ENCODE peak calls at places on chromosomes 4 and X, in four cellular contexts. M, B, T and L are unnamed samples.

GRCh38 chr4:158722917-158723793 is at the start of gene PPID:
- DNase-seq in T (peak), B (peak), M (peak), L (peak)

GRCh38 chr4:153248641-153249198 is 44.5 kb downstream of the TRIM2 start:
- DNase-seq in B (no peak), M (no peak), T (no peak), L (no peak)

GRCh38 chr4:86778169-86778568 is 71.0 kb downstream of the SLC10A6 start:
- DNase-seq in T (no peak), B (no peak), M (no peak), L (no peak)

GRCh38 chr4:43330288-43330687 is 437.8 kb downstream of the GRXCR1 start:
- DNase-seq in M (no peak), B (no peak), T (no peak), L (no peak)

GRCh38 chr4:153076861-153077260 is 127.4 kb upstream of the TRIM2 start:
- DNase-seq in T (no peak), B (no peak), M (no peak), L (no peak)

GRCh38 chr4:3880595-3881120 is 114.5 kb downstream of the ADRA2C start:
- DNase-seq in B (peak), M (peak), T (peak), L (peak)

GRCh38 chr4:113952452-113953029 is 26.9 kb downstream of the ARSJ start:
- DNase-seq in T (no peak), B (peak), M (peak), L (peak)

GRCh38 chr4:125011646-125012045 is 299.1 kb upstream of the ANKRD50 start:
- DNase-seq in B (no peak), T (no peak), M (no peak), L (no peak)

GRCh38 chr4:15986900-15987299 is 23.9 kb upstream of the FGFBP2 start:
- DNase-seq in T (no peak), B (no peak), M (no peak), L (no peak)

GRCh38 chrX:74363914-74364313 is 57.4 kb upstream of the SLC16A2 start:
- DNase-seq in T (no peak), B (no peak), M (no peak), L (no peak)

GRCh38 chr4:173346074-173346473 is 11.9 kb upstream of the HMGB2 start:
- DNase-seq in B (no peak), M (no peak), T (no peak), L (no peak)

GRCh38 chrX:130592204-130592603 is 190.4 kb downstream of the RBMX2 start:
- DNase-seq in M (no peak), T (no peak), B (no peak), L (no peak)

GRCh38 chrX:129650183-129650689 is 4.5 kb downstream of the APLN start:
- DNase-seq in M (no peak), B (no peak), T (no peak), L (no peak)

GRCh38 chr4:77240469-77241066 is 83.6 kb downstream of the CCNG2 start:
- DNase-seq in M (peak), T (peak), B (peak), L (peak)

GRCh38 chr4:140884431-140885058 is 128.4 kb upstream of the TBC1D9 start:
- DNase-seq in B (peak), T (peak), M (peak), L (peak)

GRCh38 chrX:46953137-46953527 is 40.9 kb downstream of the JADE3 start:
- DNase-seq in T (no peak), B (no peak), M (no peak), L (no peak)

GRCh38 chrX:97021680-97022079 is 138.0 kb downstream of the RPA4 start:
- DNase-seq in M (no peak), B (no peak), T (no peak), L (no peak)

GRCh38 chr4:166075599-166075998 is 202.6 kb downstream of the TLL1 start:
- DNase-seq in T (no peak), M (no peak), B (no peak), L (no peak)
- H3K9ac ChIP-seq in T (no peak), M (no peak), B (no peak), L (no peak)

DNA sequence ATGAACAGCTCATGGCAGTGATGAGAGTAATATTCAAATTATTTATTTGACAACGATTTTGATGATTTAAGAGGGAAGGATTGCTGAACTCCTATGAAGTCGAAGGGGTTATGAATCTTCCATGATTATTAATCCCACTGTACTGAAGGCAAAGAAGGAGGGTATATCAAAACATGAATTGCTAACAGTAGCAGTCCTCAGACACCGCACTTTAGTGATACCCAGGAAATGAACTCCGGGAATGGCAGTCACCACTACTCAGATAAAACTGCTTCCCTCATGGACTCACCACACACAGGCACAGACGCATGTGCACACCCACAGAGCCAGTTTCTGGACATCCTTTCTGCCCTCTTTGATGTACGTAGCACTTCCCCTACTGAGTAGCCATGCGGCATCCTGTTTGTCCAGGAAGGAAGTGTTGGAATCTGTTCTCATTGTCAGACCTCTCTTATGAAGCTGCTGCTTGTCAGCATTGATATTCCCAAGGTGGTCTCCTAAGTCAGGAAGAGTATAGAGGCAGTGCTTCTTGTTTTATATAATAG is 95.7 kb downstream of the DCLK2 start:
- DNase-seq in T (no peak), B (no peak), M (no peak), L (no peak)
- H3K27ac ChIP-seq in T (no peak), B (no peak), M (no peak), L (no peak)

GRCh38 chrX:41108007-41108683 is 22.9 kb downstream of the USP9X start:
- DNase-seq in T (no peak), M (no peak), B (no peak), L (no peak)

GRCh38 chrX:41110801-41111625 is 25.8 kb downstream of the USP9X start:
- DNase-seq in B (peak), M (no peak), T (no peak), L (no peak)

GRCh38 chrX:41105005-41105404 is 19.8 kb downstream of the USP9X start:
- DNase-seq in M (no peak), T (no peak), B (no peak), L (no peak)

GRCh38 chrX:41108684-41109205 is 23.5 kb downstream of the USP9X start:
- DNase-seq in B (peak), M (no peak), T (no peak), L (no peak)
- H3K9ac ChIP-seq in B (no peak), M (no peak), T (no peak), L (no peak)

GRCh38 chr4:71231073-71231752 is 107.6 kb upstream of the SLC4A4 start:
- DNase-seq in M (peak), T (no peak), B (peak), L (no peak)

GRCh38 chr4:71230258-71230594 is 108.6 kb upstream of the SLC4A4 start:
- DNase-seq in B (no peak), M (peak), T (no peak), L (no peak)

GRCh38 chr4:71232846-71233245 is 106.0 kb upstream of the SLC4A4 start:
- DNase-seq in M (no peak), T (no peak), B (no peak), L (no peak)

GRCh38 chr4:71230613-71231012 is 108.2 kb upstream of the SLC4A4 start:
- DNase-seq in T (no peak), B (no peak), M (peak), L (no peak)

DNA sequence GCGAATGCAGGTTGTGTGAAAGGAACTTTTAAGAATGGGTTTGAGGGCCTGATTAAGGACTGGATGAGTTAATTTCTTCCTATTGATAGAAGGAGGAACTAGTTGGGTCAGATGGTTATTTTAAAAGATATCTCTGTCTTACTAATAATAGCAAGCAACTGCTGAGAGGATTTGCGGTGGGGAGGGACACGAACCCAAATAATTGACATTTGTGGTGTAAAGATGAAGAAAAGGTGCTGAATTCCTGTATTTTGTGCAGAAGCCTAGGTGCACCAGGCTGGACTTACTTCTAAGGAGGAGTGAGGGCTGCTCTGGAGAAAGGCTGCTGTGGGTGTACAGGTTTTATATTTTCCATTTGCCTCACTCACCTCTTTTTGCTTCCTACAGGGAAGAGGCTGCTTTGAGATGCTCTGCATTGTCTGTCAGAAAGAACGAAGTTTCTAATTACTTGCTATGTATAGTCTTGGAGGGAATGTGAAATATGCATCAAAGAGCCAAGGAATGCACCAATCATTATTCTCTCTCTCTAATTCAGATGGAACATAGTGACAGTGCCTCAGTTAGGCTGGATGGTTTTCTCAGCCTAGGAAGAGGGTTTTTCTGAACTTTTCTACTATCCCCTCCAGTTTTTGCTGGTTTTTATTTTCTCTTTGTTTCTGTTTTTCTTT is 106.9 kb upstream of the SLC4A4 start:
- DNase-seq in B (peak), M (no peak), T (no peak), L (no peak)
- H3K27ac ChIP-seq in B (no peak), M (no peak), T (no peak), L (no peak)

DNA sequence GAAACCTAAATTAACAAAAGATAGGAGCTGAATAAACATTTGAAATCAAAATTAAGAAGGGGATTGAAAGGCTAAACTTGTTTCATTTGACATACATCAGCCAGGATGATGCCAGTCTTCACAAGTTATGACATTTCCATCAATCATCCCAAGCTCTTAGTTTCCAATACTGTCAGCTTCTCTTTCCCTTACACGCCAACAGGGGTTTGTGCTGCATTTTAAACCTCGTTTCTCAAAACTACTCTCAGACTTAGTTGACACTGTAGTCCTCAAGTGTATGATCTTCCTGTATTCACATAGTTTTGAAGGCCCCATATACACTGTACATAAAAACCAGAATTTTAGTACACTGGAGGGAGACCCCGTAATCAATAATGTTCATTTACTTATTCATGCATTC is 840 bp upstream of the P2RY10 start:
- DNase-seq in T (no peak), M (no peak), B (no peak), L (no peak)
- H3K9ac ChIP-seq in T (no peak), M (no peak), B (no peak), L (no peak)

GRCh38 chrX:19705196-19705769 is 182.1 kb downstream of the SH3KBP1 start:
- DNase-seq in M (no peak), T (no peak), B (no peak), L (no peak)

GRCh38 chrX:19709812-19710518 is 177.4 kb downstream of the SH3KBP1 start:
- DNase-seq in T (no peak), B (no peak), M (no peak), L (no peak)

GRCh38 chrX:19709117-19709811 is 178.1 kb downstream of the SH3KBP1 start:
- DNase-seq in B (no peak), M (no peak), T (no peak), L (no peak)

GRCh38 chrX:19707472-19707871 is 179.9 kb downstream of the SH3KBP1 start:
- DNase-seq in B (no peak), M (no peak), T (no peak), L (no peak)

GRCh38 chrX:19708683-19709082 is 178.7 kb downstream of the SH3KBP1 start:
- DNase-seq in M (no peak), B (no peak), T (no peak), L (no peak)
- H3K27ac ChIP-seq in M (no peak), B (no peak), T (no peak), L (no peak)

GRCh38 chrX:151970661-151971060 is 3.8 kb downstream of the GABRE start:
- DNase-seq in B (no peak), T (no peak), M (peak), L (no peak)
- H3K9ac ChIP-seq in B (no peak), T (no peak), M (no peak), L (no peak)

GRCh38 chrX:150298841-150299551 is 64.1 kb upstream of the MAMLD1 start:
- DNase-seq in M (no peak), T (no peak), B (no peak), L (no peak)
- H3K27ac ChIP-seq in M (no peak), T (no peak), B (no peak), L (no peak)